ENCODE peak calls at places on chromosomes 16 and 17, in four cellular contexts. One of them, this sample, is unnamed.

GRCh38 chr16:54446639-54447038 is 160.1 kb upstream of the IRX3 start:
- DNase-seq in fibroblast of pulmonary artery: peak
- DNase-seq in transverse colon: no peak
- DNase-seq in GM23338: no peak
- DNase-seq in this sample: peak

GRCh38 chr17:2068101-2068518 is 13.2 kb downstream of the HIC1 start:
- DNase-seq in GM23338: no peak
- DNase-seq in transverse colon: no peak
- DNase-seq in fibroblast of pulmonary artery: peak
- DNase-seq in this sample: peak

GRCh38 chr17:26818736-26819135 is 475.2 kb upstream of the WSB1 start:
- DNase-seq in transverse colon: no peak
- DNase-seq in fibroblast of pulmonary artery: peak
- DNase-seq in GM23338: peak
- DNase-seq in this sample: peak

GRCh38 chr17:49341356-49341755 is 20.7 kb downstream of the ZNF652 start:
- DNase-seq in transverse colon: no peak
- DNase-seq in fibroblast of pulmonary artery: no peak
- DNase-seq in GM23338: no peak
- DNase-seq in this sample: no peak

GRCh38 chr16:55377840-55378239 is 53.8 kb downstream of the IRX6 start:
- DNase-seq in transverse colon: no peak
- DNase-seq in fibroblast of pulmonary artery: no peak
- DNase-seq in GM23338: no peak
- DNase-seq in this sample: no peak

GRCh38 chr16:58753711-58754134 is 19.6 kb upstream of the GOT2 start:
- DNase-seq in GM23338: no peak
- DNase-seq in fibroblast of pulmonary artery: no peak
- DNase-seq in transverse colon: no peak
- DNase-seq in this sample: no peak

GRCh38 chr16:89544713-89545043 is 15.8 kb upstream of the RPL13 start:
- DNase-seq in GM23338: no peak
- DNase-seq in fibroblast of pulmonary artery: no peak
- DNase-seq in transverse colon: no peak
- DNase-seq in this sample: no peak

GRCh38 chr17:2881295-2881694 is 85.1 kb downstream of the RAP1GAP2 start:
- DNase-seq in fibroblast of pulmonary artery: no peak
- DNase-seq in transverse colon: no peak
- DNase-seq in GM23338: no peak
- DNase-seq in this sample: no peak

GRCh38 chr17:7317161-7317803 is 2.1 kb upstream of the GPS2 start:
- DNase-seq in fibroblast of pulmonary artery: no peak
- DNase-seq in transverse colon: no peak
- DNase-seq in GM23338: no peak
- DNase-seq in this sample: no peak

GRCh38 chr17:79082311-79083190 is 7.9 kb downstream of the ENGASE start:
- DNase-seq in GM23338: peak
- DNase-seq in transverse colon: peak
- DNase-seq in fibroblast of pulmonary artery: peak
- DNase-seq in this sample: peak

GRCh38 chr17:18179221-18179620 is 4.4 kb upstream of the ALKBH5 start:
- DNase-seq in fibroblast of pulmonary artery: no peak
- DNase-seq in GM23338: no peak
- DNase-seq in transverse colon: no peak
- DNase-seq in this sample: no peak

GRCh38 chr17:75785016-75785769 is 587 bp downstream of the UNK start:
- DNase-seq in fibroblast of pulmonary artery: peak
- DNase-seq in GM23338: peak
- DNase-seq in transverse colon: peak
- DNase-seq in this sample: peak

GRCh38 chr16:85665929-85666328 is 22.8 kb downstream of the GINS2 start:
- DNase-seq in fibroblast of pulmonary artery: no peak
- DNase-seq in GM23338: no peak
- DNase-seq in transverse colon: no peak
- DNase-seq in this sample: no peak

GRCh38 chr16:318628-319027 is 33.9 kb downstream of the AXIN1 start:
- DNase-seq in fibroblast of pulmonary artery: no peak
- DNase-seq in transverse colon: no peak
- DNase-seq in GM23338: peak
- DNase-seq in this sample: no peak

GRCh38 chr16:67029249-67030096 is 524 bp downstream of the CBFB start:
- DNase-seq in GM23338: peak
- DNase-seq in fibroblast of pulmonary artery: peak
- DNase-seq in transverse colon: peak
- DNase-seq in this sample: peak

GRCh38 chr17:77033892-77034404 is 106.8 kb upstream of the SEC14L1 start:
- DNase-seq in fibroblast of pulmonary artery: no peak
- DNase-seq in GM23338: no peak
- DNase-seq in transverse colon: no peak
- DNase-seq in this sample: no peak

GRCh38 chr17:4948997-4949320 is 629 bp upstream of the PFN1 start:
- DNase-seq in GM23338: peak
- DNase-seq in fibroblast of pulmonary artery: peak
- DNase-seq in transverse colon: peak
- DNase-seq in this sample: peak

GRCh38 chr16:8714143-8714542 is 39.7 kb downstream of the ABAT start:
- DNase-seq in transverse colon: no peak
- DNase-seq in fibroblast of pulmonary artery: no peak
- DNase-seq in GM23338: peak
- DNase-seq in this sample: no peak

GRCh38 chr17:46917041-46917440 is 5.9 kb upstream of the GOSR2 start:
- DNase-seq in GM23338: no peak
- DNase-seq in transverse colon: no peak
- DNase-seq in fibroblast of pulmonary artery: no peak
- DNase-seq in this sample: no peak

GRCh38 chr17:42985225-42985624 is 4.9 kb downstream of the RUNDC1 start:
- DNase-seq in fibroblast of pulmonary artery: no peak
- DNase-seq in GM23338: no peak
- DNase-seq in transverse colon: no peak
- DNase-seq in this sample: no peak
- H3K4me3 ChIP-seq in fibroblast of pulmonary artery: no peak
- H3K4me3 ChIP-seq in GM23338: no peak
- H3K4me3 ChIP-seq in transverse colon: no peak
- H3K4me3 ChIP-seq in this sample: no peak

GRCh38 chr17:81323083-81323369 is 27.9 kb upstream of the SLC38A10 start:
- DNase-seq in GM23338: no peak
- DNase-seq in fibroblast of pulmonary artery: no peak
- DNase-seq in transverse colon: no peak
- DNase-seq in this sample: no peak
- TF ChIP-seq CTCF in GM23338: no peak
- TF ChIP-seq CTCF in fibroblast of pulmonary artery: no peak
- TF ChIP-seq CTCF in transverse colon: no peak
- TF ChIP-seq CTCF in this sample: no peak

DNA sequence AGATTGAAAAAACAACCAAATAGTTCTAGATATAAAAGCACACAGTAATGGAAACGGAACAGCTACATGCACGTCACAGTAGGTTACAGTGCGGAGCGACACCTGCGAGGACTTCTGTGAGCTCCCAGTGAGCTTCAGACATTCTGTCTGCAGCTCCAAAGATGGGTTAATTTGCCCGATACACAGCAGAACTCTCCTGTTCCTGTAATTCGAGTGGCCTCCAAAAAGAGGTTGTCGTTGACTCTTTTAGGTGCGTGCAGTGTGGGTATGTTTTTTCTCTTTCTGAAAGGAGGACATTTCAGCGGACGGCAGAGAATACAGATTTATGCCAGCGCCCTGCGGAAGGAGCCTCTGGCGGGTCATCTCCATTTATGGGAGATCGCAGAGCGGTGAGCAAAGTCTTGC is 2.9 kb downstream of the OR1F1 start:
- DNase-seq in fibroblast of pulmonary artery: no peak
- DNase-seq in transverse colon: no peak
- DNase-seq in GM23338: no peak
- DNase-seq in this sample: no peak
- H3K4me3 ChIP-seq in fibroblast of pulmonary artery: peak
- H3K4me3 ChIP-seq in transverse colon: no peak
- H3K4me3 ChIP-seq in GM23338: peak
- H3K4me3 ChIP-seq in this sample: peak

DNA sequence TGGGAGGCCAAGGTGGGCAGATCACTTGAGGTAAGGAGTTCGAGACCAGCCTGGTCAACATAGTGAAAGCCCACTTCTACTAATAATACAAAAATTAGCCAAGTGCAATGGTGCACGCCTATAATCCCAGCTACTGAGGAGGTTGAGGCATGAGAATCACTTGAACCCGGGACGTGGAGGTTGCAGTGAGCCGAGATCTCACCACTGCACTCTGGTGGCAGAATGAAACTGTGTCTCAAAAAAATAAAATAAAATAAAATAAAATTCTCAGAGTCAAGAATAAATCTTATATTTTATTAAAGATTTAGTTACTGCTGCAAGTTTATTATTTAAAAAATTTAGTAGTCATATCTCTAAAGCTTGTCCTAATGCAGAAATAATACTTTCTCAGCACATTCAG is 29.7 kb downstream of the ARL4D start:
- DNase-seq in transverse colon: no peak
- DNase-seq in fibroblast of pulmonary artery: no peak
- DNase-seq in GM23338: no peak
- DNase-seq in this sample: no peak
- TF ChIP-seq CTCF in transverse colon: no peak
- TF ChIP-seq CTCF in fibroblast of pulmonary artery: peak
- TF ChIP-seq CTCF in GM23338: peak
- TF ChIP-seq CTCF in this sample: peak

DNA sequence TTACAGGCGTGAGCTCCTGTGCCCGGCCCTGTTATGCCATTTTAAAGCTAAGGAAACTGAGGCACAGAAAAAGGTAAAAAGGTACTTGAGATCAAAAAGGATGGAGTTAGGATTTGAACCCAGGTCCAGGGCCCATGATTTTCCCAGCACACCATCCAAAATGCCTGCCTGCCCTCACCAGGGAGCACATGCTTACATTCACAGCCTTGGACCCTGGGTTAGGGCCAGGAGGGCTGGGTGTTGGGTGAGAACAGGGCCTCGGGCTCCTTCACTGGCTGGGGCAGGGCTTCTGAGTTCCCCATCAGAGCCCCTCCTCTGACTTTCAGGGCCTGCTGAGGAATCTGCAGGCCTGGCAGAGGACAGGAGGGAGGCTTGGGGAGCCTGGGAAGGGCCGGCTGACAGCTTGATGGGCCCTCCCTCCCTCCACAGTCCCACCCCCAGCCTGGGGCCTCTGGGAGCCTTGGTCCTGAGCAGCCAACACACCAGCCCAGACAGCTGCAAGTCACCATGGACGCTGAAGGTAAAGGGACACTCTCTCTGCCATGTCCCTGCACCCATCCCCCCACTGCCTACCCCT is at the start of gene QPRT:
- DNase-seq in fibroblast of pulmonary artery: peak
- DNase-seq in transverse colon: peak
- DNase-seq in GM23338: peak
- DNase-seq in this sample: peak
- H3K4me3 ChIP-seq in fibroblast of pulmonary artery: peak
- H3K4me3 ChIP-seq in transverse colon: peak
- H3K4me3 ChIP-seq in GM23338: peak
- H3K4me3 ChIP-seq in this sample: peak

DNA sequence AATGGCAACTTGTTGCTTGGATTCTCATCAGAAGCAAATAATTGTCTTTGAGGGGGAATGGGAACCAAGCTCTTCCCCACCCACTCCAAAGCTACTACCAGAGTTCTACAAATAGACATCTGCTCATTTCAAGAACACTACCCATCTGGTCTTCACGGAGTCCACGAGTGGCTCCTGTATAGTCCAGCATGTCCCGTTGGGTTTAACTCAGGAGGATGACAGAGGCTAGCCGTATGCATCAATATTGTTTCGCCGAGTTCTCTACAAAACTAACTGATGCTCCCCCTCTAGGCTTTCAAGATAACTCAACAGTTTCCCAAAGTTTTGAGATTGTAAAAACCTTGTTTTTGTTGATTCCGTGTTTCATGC is 730 bp upstream of the BLMH start:
- DNase-seq in GM23338: peak
- DNase-seq in transverse colon: no peak
- DNase-seq in fibroblast of pulmonary artery: no peak
- DNase-seq in this sample: no peak
- TF ChIP-seq CTCF in GM23338: no peak
- TF ChIP-seq CTCF in transverse colon: no peak
- TF ChIP-seq CTCF in fibroblast of pulmonary artery: no peak
- TF ChIP-seq CTCF in this sample: no peak

This sample was measured in fibroblast of mammary gland.